ENCODE peak calls at places on chromosomes 6 and 20, in eight cellular contexts. M is heart left ventricle, S is IMR-90, X is thyroid gland, G is GM12891, I is HCT116, P is endothelial cell of umbilical vein, Y is spleen. H is an unnamed sample.

GRCh38 chr20:8627386-8628030 is 441.4 kb upstream of the PLCB4 start:
- DNase-seq in M (no peak), I (no peak), Y (no peak), P (peak; percentile 22), S (peak; percentile 36), X (no peak), G (no peak), H (no peak)

GRCh38 chr20:46330072-46330763 is 21.9 kb upstream of the CDH22 start:
- DNase-seq in P (no peak), M (no peak), G (no peak), X (peak; percentile 96), I (no peak), S (no peak), Y (no peak), H (no peak)

GRCh38 chr6:108408453-108408852 is 113.6 kb downstream of the AFG1L start:
- DNase-seq in S (peak; percentile 38), X (no peak), G (no peak), I (no peak), M (no peak), P (no peak), Y (no peak), H (no peak)

GRCh38 chr6:89411269-89412070 is 603 bp downstream of the RRAGD start:
- DNase-seq in P (no peak), G (peak; percentile 45), S (no peak), M (peak; percentile 72), Y (peak; percentile 89), I (no peak), X (peak; percentile 50), H (no peak)

GRCh38 chr20:64093013-64093503 is 8.9 kb upstream of the LKAAEAR1 start:
- DNase-seq in G (no peak), I (no peak), X (no peak), S (no peak), Y (no peak), P (no peak), M (no peak), H (no peak)

GRCh38 chr20:59564171-59564570 is 40.2 kb upstream of the PHACTR3 start:
- DNase-seq in I (no peak), M (no peak), Y (no peak), P (no peak), X (no peak), G (no peak), S (no peak), H (no peak)

GRCh38 chr20:46213946-46214830 is 94.1 kb downstream of the CDH22 start:
- DNase-seq in X (no peak), P (no peak), S (no peak), G (no peak), I (no peak), M (no peak), Y (no peak), H (no peak)

GRCh38 chr6:162772466-162772865 is 44.7 kb downstream of the PACRG start:
- DNase-seq in M (no peak), S (no peak), G (no peak), Y (no peak), X (no peak), I (no peak), P (no peak), H (no peak)

GRCh38 chr20:51542894-51543788 is 622 bp upstream of the NFATC2 start:
- DNase-seq in M (no peak), G (no peak), I (no peak), X (peak; percentile 69), P (no peak), S (no peak), Y (peak; percentile 81), H (no peak)

GRCh38 chr20:51545515-51545914 is 3.0 kb upstream of the NFATC2 start:
- DNase-seq in M (no peak), I (no peak), S (no peak), G (no peak), X (no peak), Y (no peak), P (no peak), H (no peak)

GRCh38 chr20:51542033-51542893 is at the start of gene NFATC2:
- DNase-seq in M (peak; percentile 79), S (no peak), Y (peak; percentile 92), X (peak; percentile 75), I (no peak), P (peak; percentile 45), G (peak; percentile 49), H (no peak)

GRCh38 chr20:51540585-51540984 is 1.9 kb downstream of the NFATC2 start:
- DNase-seq in S (no peak), I (no peak), P (no peak), X (no peak), M (no peak), Y (no peak), G (no peak), H (no peak)

DNA sequence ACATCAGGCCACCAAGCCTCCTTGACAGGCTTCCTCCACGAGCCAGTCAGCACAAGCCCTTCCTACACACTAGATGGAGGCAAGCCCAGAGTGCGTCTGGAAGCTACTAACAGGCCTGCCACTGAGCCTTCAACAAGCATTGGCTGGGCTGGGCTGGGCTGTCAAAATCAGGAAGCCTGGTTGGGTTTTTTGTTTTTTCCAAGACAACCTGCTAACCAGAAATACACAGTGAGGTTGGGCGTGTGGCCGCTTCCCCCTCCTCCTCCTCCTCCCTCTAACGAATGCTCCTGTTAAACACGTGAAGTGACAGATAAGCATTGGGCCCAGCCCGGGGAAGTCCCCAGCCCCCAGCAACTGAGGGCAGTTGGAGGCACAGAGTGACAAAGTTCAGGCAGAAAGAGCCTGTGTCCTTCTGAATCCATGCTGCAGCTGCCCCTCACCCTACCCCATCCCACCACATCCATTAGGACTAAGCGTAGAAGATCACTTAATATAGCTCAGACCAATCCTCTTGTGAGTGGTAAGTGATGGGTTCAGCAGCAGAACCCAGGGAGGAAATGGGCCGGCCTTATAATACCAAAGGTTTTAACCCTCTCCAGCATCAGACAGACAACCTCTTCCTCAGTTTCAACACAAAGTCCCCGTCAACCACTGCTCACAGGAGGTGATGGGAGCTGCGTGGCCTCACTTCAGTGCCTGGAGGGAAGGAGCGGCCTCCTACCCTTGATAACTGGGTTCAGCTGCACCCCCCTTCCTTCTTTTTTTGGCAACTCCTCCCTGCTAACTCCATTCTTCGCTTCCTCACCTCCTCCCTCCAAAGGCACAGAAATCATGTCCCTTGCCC is 1.1 kb downstream of the NFATC2 start:
- DNase-seq in I (no peak), P (peak; percentile 85), M (peak; percentile 82), Y (peak; percentile 89), S (peak; percentile 22), G (no peak), X (peak; percentile 89), H (no peak)
- TF ChIP-seq POLR2A in I (no peak), P (no peak), M (no peak), Y (no peak), S (peak; percentile 15), G (no peak), X (peak; percentile 50), H (no peak)

GRCh38 chr6:26054937-26055669 is 32.1 kb upstream of the HFE start:
- DNase-seq in M (peak; percentile 80), X (peak; percentile 92), P (peak; percentile 94), Y (peak; percentile 93), I (peak; percentile 98), G (no peak), S (peak; percentile 96), H (no peak)
- TF ChIP-seq POLR2A in M (no peak), X (peak; percentile 53), P (peak; percentile 98), Y (no peak), I (no peak), G (no peak), S (peak; percentile 92), H (peak; percentile 81)

GRCh38 chr6:30687659-30688431 is 1.4 kb upstream of the PPP1R18 start:
- DNase-seq in X (no peak), Y (peak; percentile 82), G (no peak), M (peak; percentile 71), S (peak; percentile 47), P (no peak), I (no peak), H (no peak)

GRCh38 chr6:30685157-30685976 is 1.1 kb downstream of the PPP1R18 start:
- DNase-seq in X (no peak), S (no peak), G (no peak), Y (peak; percentile 89), M (peak; percentile 69), I (no peak), P (peak; percentile 34), H (no peak)

GRCh38 chr6:30686908-30687658 is 638 bp upstream of the PPP1R18 start:
- DNase-seq in P (peak; percentile 93), M (peak; percentile 99), S (peak; percentile 96), X (peak; percentile 87), Y (peak; percentile 99), G (peak; percentile 57), I (no peak), H (peak; percentile 92)

GRCh38 chr6:30684386-30685156 is 1.9 kb downstream of the PPP1R18 start:
- DNase-seq in I (no peak), P (peak; percentile 35), X (no peak), S (peak; percentile 44), Y (peak; percentile 95), G (peak; percentile 48), M (peak; percentile 84), H (no peak)

DNA sequence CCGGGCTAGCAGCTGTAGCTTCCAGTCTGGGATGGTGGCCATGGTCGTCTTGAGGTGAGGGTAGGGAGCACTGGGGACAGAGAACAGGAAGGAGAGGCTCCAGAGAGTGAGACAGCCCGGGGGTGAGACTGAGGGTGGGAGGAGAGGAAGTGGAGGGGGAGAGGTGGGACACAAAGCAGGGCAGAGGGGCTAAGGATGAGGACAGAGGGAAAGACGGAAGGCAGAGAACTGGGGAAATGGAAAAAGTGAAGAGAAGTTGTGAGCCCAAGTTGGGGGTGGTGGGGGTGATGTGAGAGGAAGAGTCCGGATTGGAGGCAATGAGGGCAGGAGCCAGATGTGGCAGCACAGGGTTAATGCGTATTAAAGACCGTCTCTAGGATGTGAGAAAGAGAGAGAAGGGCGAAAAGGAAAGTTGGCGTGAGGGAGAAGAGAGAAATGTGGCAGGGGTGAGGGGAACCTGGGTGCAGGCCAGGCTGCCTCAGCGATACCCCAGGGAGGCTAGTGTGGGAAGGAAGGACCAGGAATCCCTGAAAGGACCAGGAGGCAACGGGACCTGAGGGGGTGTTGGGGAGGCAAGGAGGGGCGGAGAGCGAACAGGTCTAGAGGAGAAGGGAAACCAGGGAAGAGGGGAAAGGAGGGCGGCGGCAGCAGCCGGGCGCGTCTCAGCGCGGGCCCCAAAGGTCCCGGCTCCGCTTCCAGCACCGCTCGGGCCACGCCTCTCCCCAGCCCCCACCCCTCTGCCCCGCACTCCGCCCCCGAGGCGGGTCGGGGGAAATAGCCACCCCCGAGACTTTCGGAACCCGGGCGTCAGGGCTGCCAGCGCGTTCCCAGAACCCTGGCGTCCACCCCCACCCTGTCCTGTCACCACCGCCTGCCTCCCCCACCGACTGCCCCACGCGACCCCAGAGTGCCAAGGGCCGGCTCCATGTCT is at the start of gene PPP1R18:
- DNase-seq in S (peak; percentile 49), Y (peak; percentile 97), I (no peak), M (peak; percentile 92), P (peak; percentile 28), G (peak; percentile 54), X (peak; percentile 76), H (peak; percentile 52)
- TF ChIP-seq POLR2A in S (peak; percentile 17), Y (no peak), I (no peak), M (no peak), P (peak; percentile 88), G (no peak), X (peak; percentile 38), H (peak; percentile 57)

DNA sequence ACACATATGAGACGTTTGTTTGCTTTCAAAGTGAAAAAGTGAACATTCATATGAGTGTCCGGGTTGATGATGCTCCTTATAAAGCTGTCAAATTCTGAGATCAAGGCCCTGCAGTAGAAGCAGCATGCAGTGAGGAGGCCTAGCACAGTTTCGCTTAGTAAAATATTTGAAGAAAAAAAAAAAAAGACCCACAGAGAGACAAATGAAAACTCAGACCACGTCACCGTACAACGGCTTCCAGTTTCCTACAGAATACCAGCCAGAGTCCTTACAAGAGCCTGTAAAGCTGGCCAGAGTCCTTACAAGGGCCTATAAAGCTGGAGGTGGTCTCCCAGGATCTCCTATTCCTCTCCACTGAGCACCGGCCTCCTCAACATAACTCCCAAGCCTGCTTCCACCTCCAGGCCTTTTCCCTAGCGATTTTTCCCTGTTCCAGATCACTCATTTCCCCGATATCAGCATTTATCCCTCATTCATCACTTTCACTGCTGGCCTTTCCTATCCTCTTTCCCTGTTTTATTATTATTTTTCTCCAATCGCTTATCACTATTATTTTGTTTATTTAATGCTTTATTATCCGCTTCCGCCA is 1.5 kb upstream of the HMGN4 start:
- DNase-seq in S (peak; percentile 77), I (no peak), X (peak; percentile 24), P (peak; percentile 58), Y (no peak), M (no peak), G (no peak), H (no peak)
- TF ChIP-seq POLR2A in S (no peak), I (no peak), X (no peak), P (no peak), Y (no peak), M (no peak), G (no peak), H (no peak)

H was measured in H54.